ENCODE peak calls at places on chromosomes 6 and 20, in eight cellular contexts. Z is esophagus squamous epithelium, B is fibroblast of mammary gland, L is HFF-Myc, S is foreskin fibroblast, J is psoas muscle, K is heart left ventricle, E is AG10803. X is an unnamed sample.

GRCh38 chr20:14142171-14142570 is 146.9 kb downstream of the MACROD2 start:
- DNase-seq in B (peak), K (no peak), Z (no peak), S (peak), J (no peak), E (peak), L (peak), X (peak)

GRCh38 chr6:151847064-151847463 is 39.6 kb downstream of the ESR1 start:
- DNase-seq in S (peak), J (no peak), L (peak), K (no peak), E (peak), Z (no peak), B (peak), X (no peak)

GRCh38 chr6:29974901-29975560 is 32.7 kb downstream of the HLA-A start:
- DNase-seq in Z (no peak), J (no peak), B (no peak), S (no peak), K (peak), E (no peak), L (no peak), X (no peak)

GRCh38 chr20:25315418-25316210 is 67.7 kb downstream of the PYGB start:
- DNase-seq in K (no peak), J (no peak), S (peak), L (no peak), B (peak), Z (no peak), E (no peak), X (no peak)

GRCh38 chr6:138372711-138373463 is 4.8 kb upstream of the SMIM28 start:
- DNase-seq in J (no peak), E (no peak), S (no peak), K (no peak), B (peak), Z (no peak), L (no peak), X (no peak)

GRCh38 chr6:25042599-25042936 is 106.8 kb upstream of the RIPOR2 start:
- DNase-seq in K (no peak), Z (no peak), B (no peak), S (no peak), J (no peak), E (no peak), L (no peak), X (no peak)

GRCh38 chr6:10429638-10430427 is 15.0 kb upstream of the TFAP2A start:
- DNase-seq in K (no peak), S (peak), Z (no peak), B (peak), L (no peak), E (peak), J (no peak), X (no peak)

GRCh38 chr20:52191132-52191435 is 495 bp downstream of the ZFP64 start:
- DNase-seq in L (no peak), J (no peak), E (no peak), Z (no peak), K (no peak), B (peak), S (peak), X (no peak)

GRCh38 chr6:144131248-144131709 is 19.0 kb upstream of the STX11 start:
- DNase-seq in K (no peak), Z (no peak), L (no peak), E (peak), J (no peak), B (peak), S (peak), X (peak)

GRCh38 chr6:106097368-106098231 is 11.5 kb downstream of the PRDM1 start:
- DNase-seq in E (peak), J (no peak), Z (peak), K (no peak), L (no peak), S (peak), B (peak), X (no peak)

GRCh38 chr6:106100755-106101154 is 14.6 kb downstream of the PRDM1 start:
- DNase-seq in S (no peak), Z (no peak), B (no peak), L (no peak), K (no peak), E (no peak), J (no peak), X (no peak)

GRCh38 chr6:106101466-106101865 is 15.3 kb downstream of the PRDM1 start:
- DNase-seq in J (no peak), S (no peak), B (no peak), K (no peak), Z (no peak), E (no peak), L (no peak), X (no peak)

GRCh38 chr6:106099235-106099537 is 13.1 kb downstream of the PRDM1 start:
- DNase-seq in L (no peak), B (no peak), S (peak), J (no peak), Z (no peak), E (no peak), K (no peak), X (no peak)

GRCh38 chr6:106098383-106099234 is 12.5 kb downstream of the PRDM1 start:
- DNase-seq in Z (no peak), J (no peak), B (peak), S (peak), K (peak), E (peak), L (no peak), X (no peak)
- H3K4me3 ChIP-seq in Z (peak), J (peak), B (peak), S (peak), K (peak), E (peak), L (peak), X (peak)

DNA sequence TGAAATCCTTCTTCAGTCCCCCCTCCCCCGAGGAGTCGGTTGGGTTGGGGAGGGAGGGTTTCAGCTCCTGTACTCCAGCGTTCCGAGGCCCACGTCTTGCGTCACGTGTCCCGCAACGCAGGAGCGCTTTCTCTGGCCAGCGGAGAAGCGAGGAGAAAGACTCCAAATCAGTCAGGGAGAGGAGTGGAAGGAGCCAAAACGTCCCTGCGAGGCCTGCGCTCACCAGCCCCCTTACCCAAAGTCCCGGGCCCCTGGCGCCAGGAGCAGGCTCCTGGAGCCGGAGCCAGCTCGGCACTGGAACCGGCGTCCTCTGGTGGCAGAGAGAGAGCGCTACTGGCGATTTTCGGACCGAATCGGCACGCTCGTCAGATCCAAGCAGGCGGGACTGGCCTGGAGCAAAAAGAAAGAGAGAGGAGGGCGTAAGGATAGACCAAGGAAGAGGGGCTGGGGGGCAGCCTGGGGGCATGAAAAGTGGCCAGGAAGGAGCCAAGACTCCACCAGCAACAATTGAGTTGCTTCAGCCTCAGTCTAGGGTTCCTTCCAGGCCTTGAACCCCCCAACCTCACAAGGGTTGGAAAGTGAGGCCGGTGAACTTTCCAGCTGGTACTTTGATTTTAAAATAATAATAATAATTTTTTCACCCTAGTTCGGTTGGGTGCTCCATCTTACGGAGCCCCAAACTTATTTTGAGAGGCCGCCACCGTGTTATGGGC is at the start of gene GNAS:
- DNase-seq in B (peak), S (peak), E (peak), L (no peak), K (peak), J (peak), Z (no peak), X (no peak)
- TF ChIP-seq CTCF in B (peak), S (peak), E (peak), L (peak), K (peak), J (peak), Z (peak), X (peak)

GRCh38 chr20:20815711-20816455 is 103.4 kb upstream of the RALGAPA2 start:
- DNase-seq in L (no peak), J (no peak), K (no peak), B (no peak), S (no peak), E (no peak), Z (no peak), X (no peak)
- H3K4me3 ChIP-seq in L (no peak), J (no peak), K (no peak), B (no peak), S (no peak), E (no peak), Z (no peak), X (no peak)

GRCh38 chr6:1524040-1524480 is 85.7 kb upstream of the FOXC1 start:
- DNase-seq in L (no peak), B (peak), K (peak), J (peak), E (peak), S (peak), Z (no peak), X (no peak)
- TF ChIP-seq CTCF in L (peak), B (peak), K (peak), J (peak), E (peak), S (peak), Z (peak), X (peak)

GRCh38 chr6:35042451-35042850 is 98.7 kb downstream of the TCP11 start:
- DNase-seq in S (no peak), B (no peak), L (no peak), E (no peak), K (no peak), Z (no peak), J (no peak), X (no peak)

GRCh38 chr6:35043381-35043780 is 97.8 kb downstream of the TCP11 start:
- DNase-seq in L (no peak), E (no peak), B (no peak), S (no peak), J (no peak), Z (no peak), K (no peak), X (no peak)

GRCh38 chr6:35044771-35045275 is 96.3 kb downstream of the TCP11 start:
- DNase-seq in K (no peak), B (peak), E (peak), Z (no peak), S (peak), J (no peak), L (peak), X (no peak)

GRCh38 chr6:35046098-35046497 is 95.0 kb downstream of the TCP11 start:
- DNase-seq in J (no peak), L (no peak), B (no peak), K (no peak), E (no peak), S (no peak), Z (no peak), X (no peak)

GRCh38 chr6:35044145-35044745 is 96.9 kb downstream of the TCP11 start:
- DNase-seq in E (no peak), S (peak), K (peak), Z (no peak), J (no peak), B (peak), L (no peak), X (no peak)
- H3K4me3 ChIP-seq in E (no peak), S (no peak), K (no peak), Z (no peak), J (no peak), B (no peak), L (no peak), X (no peak)

DNA sequence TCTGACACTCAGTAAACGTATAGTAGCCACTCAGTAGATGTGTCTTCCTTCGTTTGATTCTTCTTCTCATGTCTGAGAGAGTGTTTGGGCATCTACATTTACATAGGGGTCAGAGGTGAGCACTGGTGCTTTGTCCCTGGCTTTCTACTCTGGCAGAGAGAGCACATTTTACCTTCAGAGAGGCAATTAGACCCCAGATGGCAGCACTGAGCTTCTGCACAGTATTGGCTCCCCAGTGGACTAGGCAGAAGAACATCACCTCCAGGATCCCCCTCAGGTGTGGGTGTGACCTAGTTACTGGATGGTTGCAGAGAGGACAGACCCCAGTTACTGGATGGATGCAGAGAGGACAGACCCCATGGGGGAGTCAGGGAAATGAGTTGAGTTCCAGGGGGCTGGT is 327.2 kb downstream of the DHX35 start:
- DNase-seq in Z (no peak), L (no peak), K (no peak), E (no peak), S (no peak), J (no peak), B (no peak), X (no peak)
- TF ChIP-seq CTCF in Z (no peak), L (no peak), K (peak), E (no peak), S (no peak), J (peak), B (peak), X (no peak)

GRCh38 chr20:62550087-62550565 is 74.3 kb upstream of the GATA5 start:
- DNase-seq in L (no peak), B (no peak), J (peak), E (no peak), K (peak), Z (no peak), S (no peak), X (no peak)
- H3K4me3 ChIP-seq in L (no peak), B (no peak), J (peak), E (no peak), K (peak), Z (peak), S (no peak), X (no peak)

GRCh38 chr6:43629505-43630300 is 639 bp upstream of the GTPBP2 start:
- DNase-seq in E (peak), K (peak), B (peak), J (peak), Z (peak), L (peak), S (peak), X (peak)
- TF ChIP-seq CTCF in E (peak), K (no peak), B (no peak), J (no peak), Z (no peak), L (no peak), S (no peak), X (no peak)

DNA sequence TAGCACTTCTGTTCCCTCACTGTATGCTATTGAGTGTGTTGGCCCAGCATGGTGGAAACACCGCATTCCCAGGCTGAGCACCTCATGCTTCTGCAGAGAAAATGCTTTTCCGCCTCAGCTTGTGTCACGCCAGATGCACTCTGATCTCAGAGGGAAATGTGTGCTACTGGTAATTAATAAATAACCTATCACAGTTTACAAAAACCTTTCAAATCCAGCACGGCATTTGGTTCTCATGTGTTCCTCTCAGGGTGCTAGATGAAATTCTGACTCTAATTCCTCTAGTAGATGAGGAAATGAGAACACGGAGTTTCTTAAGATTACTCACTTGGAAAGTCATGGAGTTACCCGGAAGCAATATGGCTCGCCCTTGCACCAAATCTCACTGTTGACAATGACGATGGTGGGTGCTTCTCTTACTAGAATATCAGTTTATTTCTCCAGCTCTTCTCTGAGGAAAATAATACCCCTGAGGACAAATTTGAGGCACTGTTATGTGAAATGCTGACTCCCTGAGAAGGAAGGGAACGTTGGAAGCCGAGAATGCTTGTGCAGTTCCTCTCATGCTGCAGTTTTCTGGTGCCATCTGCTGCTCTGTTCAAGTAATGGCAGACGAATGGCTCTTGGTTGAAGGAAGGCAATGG is 116.6 kb downstream of the RNF144B start:
- DNase-seq in S (peak), Z (no peak), B (peak), L (peak), E (peak), J (peak), K (peak), X (peak)
- H3K4me3 ChIP-seq in S (peak), Z (peak), B (peak), L (peak), E (peak), J (peak), K (peak), X (no peak)

X was measured in BJ.